ENCODE peak calls at places on chromosomes 4 and X, in six cellular contexts. Z is GM12864, U is neuronal stem cell, D is transverse colon, P is GM06990, N is WERI-Rb-1. Q is an unnamed sample.

GRCh38 chrX:16459008-16459407 is 190.9 kb upstream of the S100G start:
- DNase-seq in U (no peak), N (no peak), P (no peak), Z (no peak), D (no peak), Q (no peak)

GRCh38 chr4:7371122-7371941 is 63.4 kb downstream of the PSAPL1 start:
- DNase-seq in Z (no peak), P (no peak), N (no peak), U (no peak), D (no peak), Q (no peak)

GRCh38 chr4:6732441-6733357 is 16.7 kb downstream of the BLOC1S4 start:
- DNase-seq in U (no peak), Z (no peak), D (peak; percentile 68), P (no peak), N (no peak), Q (no peak)

GRCh38 chr4:108355523-108356208 is 186.9 kb upstream of the LEF1 start:
- DNase-seq in U (no peak), P (no peak), N (no peak), Z (no peak), D (no peak), Q (no peak)

GRCh38 chrX:111254896-111255693 is 15.2 kb downstream of the CAPN6 start:
- DNase-seq in N (no peak), U (no peak), D (no peak), P (no peak), Z (no peak), Q (no peak)

GRCh38 chr4:7140692-7141069 is 51.7 kb upstream of the SORCS2 start:
- DNase-seq in N (no peak), Z (no peak), P (no peak), D (no peak), U (no peak), Q (no peak)

GRCh38 chrX:54248309-54248708 is 65.3 kb upstream of the FAM120C start:
- DNase-seq in N (no peak), U (no peak), D (no peak), Z (no peak), P (no peak), Q (no peak)

GRCh38 chr4:88696620-88697019 is 1.0 kb downstream of the NAP1L5 start:
- DNase-seq in P (no peak), D (no peak), N (no peak), Z (no peak), U (no peak), Q (no peak)

GRCh38 chr4:87260477-87260876 is 40.1 kb upstream of the KLHL8 start:
- DNase-seq in P (no peak), Z (no peak), D (no peak), U (no peak), N (no peak), Q (no peak)

GRCh38 chrX:70453024-70453618 is 8.5 kb downstream of the DLG3 start:
- DNase-seq in Z (no peak), D (no peak), P (no peak), U (no peak), N (no peak), Q (no peak)

GRCh38 chrX:150313514-150313913 is 49.6 kb upstream of the MAMLD1 start:
- DNase-seq in Z (no peak), U (no peak), D (no peak), P (no peak), N (no peak), Q (no peak)

GRCh38 chr4:36053931-36054330 is 190.4 kb downstream of the ARAP2 start:
- DNase-seq in P (no peak), D (no peak), N (no peak), U (no peak), Z (no peak), Q (no peak)

GRCh38 chrX:31287861-31288260 is 216.0 kb upstream of the FTHL17 start:
- DNase-seq in N (no peak), P (no peak), U (no peak), Z (no peak), D (no peak), Q (no peak)

DNA sequence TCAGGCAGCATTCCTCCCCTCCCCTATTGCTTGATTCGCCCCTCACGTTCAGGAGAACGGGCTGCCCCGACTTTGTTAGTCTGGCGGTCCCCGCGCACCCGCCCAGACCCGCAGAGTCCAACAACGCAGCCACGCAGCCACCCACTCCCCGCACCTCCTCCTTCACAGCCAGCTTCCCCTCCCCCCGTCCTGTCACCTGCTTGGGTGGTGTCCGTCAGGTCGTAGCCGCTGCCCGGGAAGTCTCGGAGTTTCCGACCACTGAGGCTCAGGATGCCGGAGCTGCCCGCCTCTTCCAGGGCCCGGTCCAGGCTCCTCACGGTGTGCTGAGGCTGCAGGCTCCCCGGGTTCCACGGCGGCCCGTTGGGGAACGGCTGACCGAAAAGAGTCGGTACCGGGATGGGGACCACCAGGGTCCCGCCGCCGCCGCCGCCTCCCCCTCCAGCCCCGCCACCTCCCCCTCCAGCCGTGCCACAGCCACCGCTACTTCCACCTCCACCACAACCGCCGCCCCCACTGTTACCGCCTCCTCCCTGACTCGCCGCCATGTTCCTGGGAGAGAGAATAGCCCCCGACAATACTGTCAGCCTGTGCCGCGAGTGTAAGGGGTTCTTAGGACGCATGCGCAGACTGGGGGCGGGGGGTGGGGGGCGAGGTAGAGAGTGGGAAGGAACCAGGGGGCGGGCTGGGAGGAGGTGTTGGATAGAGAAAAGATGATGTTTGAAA is at the start of gene LRCH2:
- DNase-seq in Z (no peak), U (peak; percentile 49), N (peak; percentile 71), P (no peak), D (no peak), Q (no peak)
- H3K4me3 ChIP-seq in Z (no peak within 1 kb of the TSS), U (peak within 1 kb of the TSS; percentile 71), N (peak within 1 kb of the TSS; percentile 49), P (no peak within 1 kb of the TSS), D (peak within 1 kb of the TSS; percentile 16), Q (no peak within 1 kb of the TSS)

DNA sequence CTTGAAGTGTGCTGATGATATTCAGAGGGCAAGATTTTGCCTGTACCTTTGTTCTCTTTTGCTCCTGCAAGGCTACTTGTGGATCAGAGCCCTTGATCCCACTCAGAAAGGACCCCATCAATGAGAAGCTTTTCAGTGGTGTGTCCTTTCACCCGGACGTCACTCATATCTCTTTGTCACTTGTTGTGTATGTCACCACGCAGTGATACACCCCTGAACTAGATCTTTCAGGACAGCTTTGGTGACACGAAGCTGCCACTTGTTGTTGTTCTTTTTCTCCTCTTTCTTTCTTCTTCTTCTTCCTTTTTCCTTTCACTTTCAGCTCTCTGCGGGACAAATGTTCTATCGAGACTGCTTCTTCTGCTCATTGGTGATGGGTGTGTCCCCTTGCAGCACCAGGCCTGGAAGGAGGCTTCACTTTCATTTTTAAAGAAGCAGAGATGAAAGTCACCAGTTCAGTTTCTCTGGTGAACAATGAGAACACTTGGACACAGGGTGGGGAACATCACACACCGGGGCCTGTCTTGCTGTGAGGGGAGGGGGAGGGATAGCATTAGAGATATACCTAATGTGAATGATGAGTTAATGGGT is 83.6 kb downstream of the NBDY start:
- DNase-seq in Z (peak; percentile 33), P (no peak), U (no peak), D (no peak), N (no peak), Q (no peak)
- H3K4me3 ChIP-seq in Z (no peak overlapping the region), P (peak overlapping the region; percentile 1), U (no peak overlapping the region), D (no peak overlapping the region), N (no peak overlapping the region), Q (no peak overlapping the region)

GRCh38 chr4:21625447-21625846 is 323.1 kb downstream of the KCNIP4 start:
- DNase-seq in U (no peak), D (no peak), N (no peak), P (no peak), Z (no peak), Q (no peak)
- H3K4me3 ChIP-seq in U (no peak overlapping the region), D (no peak overlapping the region), N (no peak overlapping the region), P (no peak overlapping the region), Z (no peak overlapping the region), Q (no peak overlapping the region)

DNA sequence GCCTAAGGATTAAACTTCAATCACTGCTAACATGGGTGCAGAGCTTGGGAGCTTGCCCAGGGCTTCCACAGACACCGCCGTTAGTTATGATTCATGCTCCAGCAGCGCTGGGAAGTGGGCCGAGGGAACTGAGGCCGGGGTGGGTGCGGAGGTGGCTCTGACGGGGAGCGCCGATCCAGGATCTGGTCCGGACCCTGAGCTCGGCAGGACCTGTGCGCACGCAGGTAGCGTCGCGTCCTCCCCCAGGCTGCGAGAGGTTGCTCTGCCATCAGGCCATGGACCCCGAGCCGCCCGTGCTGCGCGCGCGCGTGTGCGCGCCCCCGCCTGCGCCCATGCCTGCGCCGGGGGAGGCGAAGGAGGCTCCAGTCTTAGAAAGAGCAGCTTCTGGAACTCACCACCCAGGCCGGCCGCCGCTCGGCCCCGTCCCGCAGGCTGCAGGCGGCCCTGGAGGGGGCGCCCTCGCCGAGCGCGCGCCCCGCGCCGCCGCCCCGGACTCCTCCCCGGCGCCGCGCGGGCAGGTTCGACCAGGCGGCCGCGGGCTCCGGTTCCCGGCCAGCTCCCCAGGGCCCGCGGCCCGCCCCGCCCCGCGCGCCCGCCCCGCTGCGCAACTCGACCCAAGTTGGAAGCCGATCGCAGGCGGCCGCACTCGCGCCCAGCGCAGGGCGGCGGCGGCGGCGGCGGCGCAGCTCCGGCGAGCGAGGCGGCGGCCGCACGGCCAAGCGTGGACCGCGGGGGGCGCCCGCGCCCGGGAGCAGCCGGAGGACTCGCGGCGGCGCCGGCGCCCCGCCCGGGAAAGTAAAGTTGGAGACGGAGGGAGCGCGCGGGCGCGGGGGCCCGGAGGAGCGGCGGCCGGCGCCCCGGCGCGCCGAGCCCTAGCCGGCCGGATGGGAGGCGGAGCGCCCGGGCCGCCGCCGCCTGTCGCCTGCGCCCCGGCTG is 646 bp upstream of the ADRA2C start:
- DNase-seq in U (peak; percentile 61), D (no peak), N (peak; percentile 80), Z (no peak), P (no peak), Q (no peak)
- H3K4me3 ChIP-seq in U (peak overlapping the region; percentile 37), D (no peak overlapping the region), N (no peak overlapping the region), Z (no peak overlapping the region), P (no peak overlapping the region), Q (peak overlapping the region; percentile 30)

GRCh38 chrX:134544189-134544588 is 84.2 kb downstream of the HPRT1 start:
- DNase-seq in U (no peak), Z (no peak), P (no peak), D (no peak), N (no peak), Q (no peak)
- H3K4me3 ChIP-seq in U (no peak overlapping the region), Z (no peak overlapping the region), P (no peak overlapping the region), D (no peak overlapping the region), N (no peak overlapping the region), Q (peak overlapping the region; percentile 44)

GRCh38 chrX:65035451-65035779 is 59.2 kb upstream of the ZC4H2 start:
- DNase-seq in D (peak; percentile 28), P (no peak), Z (no peak), N (no peak), U (no peak), Q (no peak)

GRCh38 chrX:65034292-65034640 is 58.0 kb upstream of the ZC4H2 start:
- DNase-seq in P (no peak), N (no peak), Z (no peak), D (no peak), U (no peak), Q (no peak)

GRCh38 chrX:65034641-65035450 is 58.6 kb upstream of the ZC4H2 start:
- DNase-seq in P (peak; percentile 88), U (peak; percentile 78), Z (no peak), N (peak; percentile 20), D (peak; percentile 85), Q (peak; percentile 84)
- H3K4me3 ChIP-seq in P (peak within 1 kb of the TSS; percentile 57), U (peak within 1 kb of the TSS; percentile 64), Z (peak within 1 kb of the TSS; percentile 63), N (no peak within 1 kb of the TSS), D (peak within 1 kb of the TSS; percentile 65), Q (peak within 1 kb of the TSS; percentile 75)

Q was measured in Caco-2.